ENCODE peak calls at places on chromosomes 11 and 22, in eight cellular contexts. U is left ventricle myocardium inferior; A is dorsolateral prefrontal cortex; N is body of pancreas; Y is AG10803; F is tibial artery; X is CD8-positive, alpha-beta T cell; K is K562. T is an unnamed sample.

GRCh38 chr11:118166641-118167040 is 9.8 kb downstream of the SCN2B start:
- DNase-seq in K (no peak), Y (no peak), A (no peak), N (no peak), X (no peak), F (no peak), U (no peak), T (no peak)

GRCh38 chr22:32534252-32535215 is 59.9 kb downstream of the FBXO7 start:
- DNase-seq in X (no peak), A (no peak), K (no peak), N (peak; percentile 43), U (peak; percentile 65), F (no peak), Y (peak; percentile 44), T (no peak)

GRCh38 chr11:44851496-44851895 is 99.2 kb downstream of the TP53I11 start:
- DNase-seq in Y (no peak), N (no peak), X (no peak), F (no peak), K (no peak), U (no peak), A (no peak), T (no peak)

GRCh38 chr22:31055322-31056159 is 25.6 kb upstream of the SMTN start:
- DNase-seq in F (peak; percentile 92), X (no peak), U (peak; percentile 85), K (no peak), N (peak; percentile 94), A (peak; percentile 54), Y (peak; percentile 96), T (no peak)

GRCh38 chr11:130897262-130898182 is 18.8 kb downstream of the SNX19 start:
- DNase-seq in Y (peak; percentile 98), U (peak; percentile 69), X (no peak), F (peak; percentile 83), N (peak; percentile 69), A (no peak), K (no peak), T (no peak)

GRCh38 chr11:2300936-2301630 is 635 bp downstream of the C11orf21 start:
- DNase-seq in A (no peak), U (no peak), K (no peak), N (no peak), X (peak; percentile 32), Y (no peak), F (no peak), T (no peak)

GRCh38 chr11:76361365-76361764 is 19.6 kb downstream of the THAP12 start:
- DNase-seq in K (no peak), A (no peak), X (no peak), Y (peak; percentile 17), U (no peak), F (no peak), N (no peak), T (no peak)

GRCh38 chr11:34145847-34146381 is 40.5 kb downstream of the NAT10 start:
- DNase-seq in N (no peak), U (no peak), Y (no peak), A (no peak), K (no peak), F (no peak), X (no peak), T (peak; percentile 36)

GRCh38 chr11:45337583-45338360 is 51.6 kb upstream of the SYT13 start:
- DNase-seq in N (no peak), U (no peak), Y (no peak), K (no peak), F (no peak), X (no peak), A (no peak), T (no peak)

GRCh38 chr11:113477321-113477720 is 2.1 kb upstream of the DRD2 start:
- DNase-seq in K (no peak), N (no peak), X (no peak), A (no peak), U (no peak), F (no peak), Y (no peak), T (no peak)
- TF ChIP-seq CTCF in K (no peak), N (no peak), X (no peak), A (no peak), U (no peak), F (no peak), Y (no peak), T (no peak)

GRCh38 chr22:20738394-20739089 is 35.4 kb upstream of the SERPIND1 start:
- DNase-seq in F (no peak), U (no peak), X (no peak), A (no peak), Y (no peak), N (no peak), K (no peak), T (no peak)
- TF ChIP-seq CTCF in F (no peak), U (no peak), X (no peak), A (no peak), Y (no peak), N (no peak), K (no peak), T (no peak)

DNA sequence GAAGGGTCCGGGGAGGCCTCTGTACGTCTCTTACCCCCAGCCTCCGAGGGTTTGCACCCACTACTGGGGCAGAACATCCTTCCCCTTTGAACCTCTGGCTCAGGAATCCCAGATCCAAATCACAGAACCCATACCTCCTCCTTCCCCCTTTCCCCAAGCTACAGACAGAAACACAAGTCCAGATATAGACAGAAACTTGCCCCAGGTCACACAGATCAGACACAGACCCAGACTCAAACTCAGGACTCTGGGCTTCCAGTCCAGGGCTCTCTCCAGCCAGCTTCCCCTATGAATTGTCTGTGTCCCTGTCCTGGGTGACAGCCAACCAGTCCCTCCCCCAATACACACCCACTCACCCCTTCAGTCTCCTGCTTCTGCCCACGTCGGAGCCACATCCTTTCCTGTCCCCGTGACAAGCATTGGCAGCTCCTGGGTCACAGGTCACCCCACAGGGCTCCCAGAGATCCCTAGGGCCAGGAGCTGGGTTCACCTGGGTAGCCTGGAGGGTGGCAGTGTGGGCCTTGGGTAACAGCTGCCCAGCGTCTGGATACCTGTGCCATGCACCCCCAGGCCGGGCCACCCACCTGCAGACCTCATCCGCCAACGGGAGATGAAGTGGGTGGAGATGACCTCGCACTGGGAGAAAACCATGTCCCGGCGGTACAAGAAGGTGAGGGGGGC is 772 bp downstream of the TBC1D10C start:
- DNase-seq in U (no peak), A (no peak), K (no peak), F (no peak), N (no peak), Y (no peak), X (peak; percentile 70), T (no peak)
- TF ChIP-seq CTCF in U (no peak), A (no peak), K (no peak), F (no peak), N (no peak), Y (no peak), X (no peak), T (no peak)

DNA sequence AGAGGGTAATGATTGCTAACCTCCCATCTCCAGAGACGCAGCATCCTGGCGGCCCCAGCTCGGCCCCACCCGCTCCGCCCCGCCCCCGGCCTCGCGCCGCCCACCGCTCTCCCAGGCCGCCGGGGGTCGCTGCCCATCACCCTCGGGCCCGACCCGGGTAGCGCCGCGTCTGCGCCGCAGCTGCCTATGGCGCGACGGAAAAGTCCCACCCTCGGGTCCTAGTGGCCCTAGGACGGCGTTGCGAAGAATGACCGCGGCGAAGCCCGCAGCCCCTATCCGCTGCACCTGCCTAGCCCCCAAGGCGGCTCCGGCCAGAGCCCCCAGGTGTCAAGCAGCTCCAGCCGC is 457 bp downstream of the CPSF7 start:
- DNase-seq in Y (peak; percentile 60), K (peak; percentile 88), U (peak; percentile 63), A (peak; percentile 35), F (peak; percentile 55), X (peak; percentile 69), N (peak; percentile 51), T (no peak)
- TF ChIP-seq CTCF in Y (no peak), K (peak; percentile 57), U (peak; percentile 43), A (peak; percentile 27), F (peak; percentile 11), X (no peak), N (no peak), T (peak; percentile 22)

GRCh38 chr22:38504731-38505594 is 1.1 kb downstream of the DDX17 start:
- DNase-seq in Y (peak; percentile 60), U (peak; percentile 56), A (no peak), X (peak; percentile 56), N (peak; percentile 80), F (peak; percentile 57), K (peak; percentile 23), T (peak; percentile 31)
- TF ChIP-seq CTCF in Y (no peak), U (no peak), A (no peak), X (no peak), N (no peak), F (no peak), K (no peak), T (no peak)

GRCh38 chr22:46360097-46360496 is 24.6 kb downstream of the TRMU start:
- DNase-seq in U (no peak), X (no peak), N (no peak), A (no peak), K (no peak), Y (no peak), F (no peak), T (no peak)

GRCh38 chr22:46361861-46362220 is 26.3 kb downstream of the TRMU start:
- DNase-seq in N (no peak), Y (no peak), A (no peak), F (no peak), X (no peak), U (no peak), K (no peak), T (no peak)

GRCh38 chr22:46359362-46359761 is 23.8 kb downstream of the TRMU start:
- DNase-seq in A (no peak), U (no peak), N (no peak), K (no peak), Y (no peak), F (no peak), X (no peak), T (no peak)

GRCh38 chr22:46362221-46362933 is 26.9 kb downstream of the TRMU start:
- DNase-seq in U (no peak), N (no peak), F (no peak), K (no peak), Y (no peak), A (no peak), X (no peak), T (no peak)

GRCh38 chr22:46360891-46361290 is 25.4 kb downstream of the TRMU start:
- DNase-seq in K (no peak), F (no peak), U (no peak), A (no peak), N (no peak), X (no peak), Y (no peak), T (no peak)
- TF ChIP-seq CTCF in K (no peak), F (no peak), U (no peak), A (no peak), N (no peak), X (no peak), Y (no peak), T (no peak)

T was measured in GM12864.